ENCODE peak calls at places on chromosomes 13 and 19, in ten cellular contexts. R is cardiac muscle cell; V is stimulated activated CD4-positive, alpha-beta T cell treated with anti-CD3 and anti-CD28 coated beads, Interleukin-4, amount 100 ng/mL, for 1 hour; Y is H7; F is activated gamma-delta T cell treated with Interleukin-2 at 50 U/mL for 16 hours; M is astrocyte of the hippocampus; U is NCI-H69; C is NCI-H2081; K is HCT116; I is activated T-cell treated with anti-CD3 and anti-CD28 coated beads for 1 hour. P is an unnamed sample.

GRCh38 chr13:31927219-31927653 is 104.3 kb upstream of the FRY start:
- DNase-seq in R (no peak), V (no peak), Y (no peak), F (no peak), M (no peak), U (peak; percentile 77), C (no peak), K (no peak), I (no peak), P (no peak)

GRCh38 chr19:11405846-11406643 is 13.1 kb downstream of the RGL3 start:
- DNase-seq in R (no peak), V (peak; percentile 44), Y (peak; percentile 92), F (no peak), M (no peak), U (peak; percentile 42), C (no peak), K (no peak), I (no peak), P (no peak)

GRCh38 chr19:4531562-4532165 is 3.4 kb downstream of the PLIN5 start:
- DNase-seq in R (no peak), V (no peak), Y (peak; percentile 64), F (no peak), M (no peak), U (peak; percentile 59), C (no peak), K (no peak), I (no peak), P (no peak)

GRCh38 chr13:112931028-112931934 is 37.7 kb upstream of the MCF2L start:
- DNase-seq in R (peak; percentile 58), V (no peak), Y (peak; percentile 89), F (no peak), M (peak; percentile 55), U (peak; percentile 97), C (peak; percentile 92), K (peak; percentile 46), I (no peak), P (peak; percentile 65)

GRCh38 chr13:32031025-32031814 is at the start of gene FRY:
- DNase-seq in R (peak; percentile 78), V (peak; percentile 39), Y (peak; percentile 81), F (peak; percentile 28), M (peak; percentile 76), U (peak; percentile 83), C (peak; percentile 77), K (peak; percentile 15), I (peak; percentile 20), P (no peak)

GRCh38 chr19:6521718-6522646 is 8.8 kb upstream of the TNFSF9 start:
- DNase-seq in R (no peak), V (peak; percentile 35), Y (no peak), F (peak; percentile 62), M (no peak), U (no peak), C (no peak), K (no peak), I (peak; percentile 33), P (no peak)

GRCh38 chr19:10514211-10515145 is 2.8 kb downstream of the S1PR5 start:
- DNase-seq in R (peak; percentile 23), V (peak; percentile 53), Y (peak; percentile 94), F (peak; percentile 55), M (peak; percentile 43), U (no peak), C (no peak), K (no peak), I (no peak), P (no peak)

GRCh38 chr13:85666356-85666755 is 132.9 kb downstream of the SLITRK6 start:
- DNase-seq in R (peak; percentile 20), V (no peak), Y (peak; percentile 0), F (no peak), M (no peak), U (peak; percentile 57), C (peak; percentile 74), K (no peak), I (no peak), P (no peak)

GRCh38 chr13:79549355-79550106 is 68.6 kb downstream of the NDFIP2 start:
- DNase-seq in R (no peak), V (no peak), Y (no peak), F (no peak), M (peak; percentile 51), U (no peak), C (no peak), K (no peak), I (no peak), P (no peak)

GRCh38 chr13:109123971-109124370 is 494.6 kb downstream of the MYO16 start:
- DNase-seq in R (peak; percentile 7), V (no peak), Y (peak; percentile 19), F (no peak), M (no peak), U (no peak), C (no peak), K (no peak), I (no peak), P (no peak)

GRCh38 chr13:41547253-41548000 is 90.1 kb downstream of the RGCC start:
- DNase-seq in R (no peak), V (no peak), Y (peak; percentile 64), F (no peak), M (no peak), U (no peak), C (no peak), K (no peak), I (no peak), P (no peak)

GRCh38 chr13:51912091-51912490 is 50.3 kb downstream of the CCDC70 start:
- DNase-seq in R (no peak), V (no peak), Y (no peak), F (no peak), M (peak; percentile 44), U (peak; percentile 66), C (no peak), K (no peak), I (no peak), P (peak; percentile 61)

GRCh38 chr13:31797154-31797775 is 57.9 kb downstream of the RXFP2 start:
- DNase-seq in R (peak; percentile 26), V (no peak), Y (peak; percentile 50), F (no peak), M (peak; percentile 49), U (peak; percentile 34), C (peak; percentile 49), K (peak; percentile 8), I (no peak), P (no peak)

GRCh38 chr19:15641901-15642491 is 1.3 kb downstream of the CYP4F3 start:
- DNase-seq in R (no peak), V (no peak), Y (no peak), F (no peak), M (no peak), U (no peak), C (no peak), K (no peak), I (no peak), P (no peak)

GRCh38 chr19:53086949-53087348 is 16.3 kb downstream of the ZNF160 start:
- DNase-seq in R (no peak), V (no peak), Y (no peak), F (no peak), M (peak; percentile 54), U (no peak), C (no peak), K (no peak), I (no peak), P (no peak)

GRCh38 chr19:50277966-50278580 is 51.1 kb downstream of the KCNC3 start:
- DNase-seq in R (no peak), V (no peak), Y (peak; percentile 42), F (no peak), M (no peak), U (no peak), C (no peak), K (no peak), I (no peak), P (no peak)

GRCh38 chr13:76245920-76246319 is 609.8 kb downstream of the LMO7 start:
- DNase-seq in R (peak; percentile 11), V (no peak), Y (no peak), F (no peak), M (no peak), U (peak; percentile 5), C (no peak), K (no peak), I (no peak), P (no peak)

GRCh38 chr19:32450217-32450616 is 44.6 kb downstream of the DPY19L3 start:
- DNase-seq in R (no peak), V (no peak), Y (no peak), F (no peak), M (no peak), U (no peak), C (no peak), K (no peak), I (no peak), P (no peak)

GRCh38 chr19:10211691-10212090 is 16.9 kb upstream of the DNMT1 start:
- DNase-seq in R (no peak), V (no peak), Y (peak; percentile 6), F (no peak), M (no peak), U (no peak), C (no peak), K (no peak), I (no peak), P (no peak)